ENCODE peak calls at places on chromosomes 6 and 20, in six cellular contexts. W is GM12878, M is K562, I is sigmoid colon, Q is esophagus muscularis mucosa, A is transverse colon. B is an unnamed sample.
A peak's percentile ranks its signal among the peaks of the same experiment; 100 is the strongest.

GRCh38 chr6:131061041-131061770 is 1.8 kb downstream of the EPB41L2 start:
- DNase-seq in M (no peak), Q (no peak), A (no peak), W (no peak), I (no peak), B (no peak)

GRCh38 chr20:59010995-59011873 is 4.2 kb upstream of the CTSZ start:
- DNase-seq in M (no peak), A (no peak), Q (no peak), I (peak; percentile 65), W (no peak), B (peak; percentile 91)

GRCh38 chr6:169545956-169546355 is 155.9 kb downstream of the WDR27 start:
- DNase-seq in I (no peak), Q (peak; percentile 26), W (no peak), M (no peak), A (no peak), B (no peak)

GRCh38 chr6:73675466-73676098 is 20.4 kb upstream of the CD109 start:
- DNase-seq in W (no peak), M (peak; percentile 75), I (peak; percentile 84), Q (peak; percentile 94), A (peak; percentile 77), B (peak; percentile 51)

GRCh38 chr20:20499469-20499868 is 131.6 kb downstream of the INSM1 start:
- DNase-seq in M (no peak), W (no peak), Q (no peak), A (no peak), I (no peak), B (no peak)

GRCh38 chr6:136284909-136285308 is 4.7 kb downstream of the BCLAF1 start:
- DNase-seq in A (no peak), Q (no peak), I (no peak), M (no peak), W (no peak), B (no peak)

GRCh38 chr6:31779908-31780307 is 2.8 kb upstream of the VWA7 start:
- DNase-seq in A (no peak), Q (no peak), I (no peak), M (no peak), W (no peak), B (no peak)

GRCh38 chr6:57040011-57040410 is 6.5 kb upstream of the KIAA1586 start:
- DNase-seq in A (no peak), M (no peak), W (no peak), Q (no peak), I (no peak), B (no peak)

GRCh38 chr6:27867051-27867940 is 44.9 kb downstream of the OR2B2 start:
- DNase-seq in M (peak; percentile 63), I (peak; percentile 73), W (peak; percentile 73), A (peak; percentile 84), Q (no peak), B (peak; percentile 78)

GRCh38 chr6:51678905-51679620 is 408.4 kb downstream of the PKHD1 start:
- DNase-seq in A (no peak), I (no peak), W (peak; percentile 19), Q (no peak), M (no peak), B (no peak)

GRCh38 chr6:67887419-67887746 is 747.7 kb upstream of the ADGRB3 start:
- DNase-seq in I (no peak), W (no peak), Q (no peak), A (no peak), M (no peak), B (no peak)

GRCh38 chr6:85404497-85405174 is 45.2 kb upstream of the NT5E start:
- DNase-seq in I (no peak), M (no peak), W (no peak), Q (no peak), A (peak; percentile 60), B (no peak)

GRCh38 chr6:10531513-10531912 is 10.4 kb downstream of the GCNT2 start:
- DNase-seq in A (no peak), Q (no peak), M (no peak), W (no peak), I (no peak), B (no peak)

GRCh38 chr20:11205769-11206362 is 532.1 kb upstream of the JAG1 start:
- DNase-seq in M (no peak), Q (no peak), I (no peak), A (no peak), W (no peak), B (no peak)

GRCh38 chr20:62534526-62535221 is 58.9 kb upstream of the GATA5 start:
- DNase-seq in I (no peak), A (no peak), M (no peak), Q (no peak), W (no peak), B (no peak)

GRCh38 chr20:62535282-62535811 is 59.6 kb upstream of the GATA5 start:
- DNase-seq in I (no peak), A (no peak), W (no peak), Q (no peak), M (no peak), B (no peak)

GRCh38 chr20:62535964-62536363 is 60.2 kb upstream of the GATA5 start:
- DNase-seq in A (no peak), Q (no peak), I (no peak), W (no peak), M (no peak), B (no peak)

GRCh38 chr20:62531046-62531838 is 55.4 kb upstream of the GATA5 start:
- DNase-seq in M (no peak), W (no peak), I (no peak), Q (no peak), A (no peak), B (no peak)

DNA sequence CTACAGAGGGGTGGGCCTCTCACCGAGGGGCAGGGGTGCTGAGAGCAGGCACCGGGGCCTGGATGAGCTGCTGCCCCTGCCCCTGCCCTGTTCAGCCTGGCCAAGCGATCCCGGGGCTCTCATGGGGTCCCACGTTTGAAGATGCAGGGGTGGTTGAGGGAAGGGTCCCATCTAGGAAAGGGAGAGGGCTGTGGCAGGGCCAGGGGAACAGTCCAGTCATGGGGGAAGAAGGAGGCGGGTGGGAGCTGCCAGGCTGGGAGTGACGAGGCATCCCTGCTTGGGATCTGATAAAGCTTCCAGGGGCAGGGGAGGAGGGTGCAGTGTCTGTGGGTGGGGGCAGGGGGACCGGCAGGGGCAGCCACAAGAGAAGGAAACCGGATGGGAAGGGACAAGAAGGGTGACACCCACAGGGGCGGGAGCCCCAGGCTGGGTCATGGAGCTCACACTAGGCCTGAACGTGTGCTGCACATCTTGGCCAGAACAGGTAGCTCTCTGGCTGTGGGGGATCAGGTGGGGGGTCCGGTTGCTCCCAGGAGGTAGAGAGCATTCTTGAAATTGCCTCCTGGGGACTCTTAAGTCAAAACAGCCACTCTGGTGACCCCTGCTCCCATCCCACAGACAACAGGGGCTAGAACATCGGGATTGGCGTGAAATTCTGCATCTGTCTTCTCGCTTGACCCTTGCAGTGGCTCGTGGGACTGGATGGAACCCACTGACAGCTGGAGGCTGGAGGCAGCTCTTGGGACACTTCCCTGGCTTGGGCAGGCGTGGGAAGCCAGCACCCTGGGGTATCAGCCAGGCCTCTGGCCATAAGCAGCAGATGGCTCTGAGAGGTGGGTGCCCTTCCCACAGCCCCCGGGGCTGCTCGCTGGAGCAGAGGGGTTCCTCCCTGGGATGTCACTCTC is 58.0 kb upstream of the GATA5 start:
- DNase-seq in W (no peak), M (peak; percentile 98), A (no peak), I (no peak), Q (no peak), B (no peak)
- TF ChIP-seq POLR2A in W (no peak), M (peak; percentile 52), A (no peak), I (no peak), Q (no peak), B (no peak)

GRCh38 chr6:161274488-161274858 is 612 bp upstream of the AGPAT4 start:
- DNase-seq in A (no peak), I (no peak), M (no peak), W (no peak), Q (no peak), B (no peak)

GRCh38 chr6:161272600-161273355 is 1.1 kb downstream of the AGPAT4 start:
- DNase-seq in M (no peak), A (no peak), Q (peak; percentile 14), W (no peak), I (peak; percentile 17), B (no peak)

GRCh38 chr6:161273356-161273751 is 507 bp downstream of the AGPAT4 start:
- DNase-seq in W (no peak), M (peak; percentile 37), A (no peak), Q (peak; percentile 91), I (peak; percentile 64), B (no peak)

GRCh38 chr6:161271343-161272019 is 2.4 kb downstream of the AGPAT4 start:
- DNase-seq in W (no peak), M (no peak), A (no peak), Q (peak; percentile 10), I (peak; percentile 32), B (no peak)

DNA sequence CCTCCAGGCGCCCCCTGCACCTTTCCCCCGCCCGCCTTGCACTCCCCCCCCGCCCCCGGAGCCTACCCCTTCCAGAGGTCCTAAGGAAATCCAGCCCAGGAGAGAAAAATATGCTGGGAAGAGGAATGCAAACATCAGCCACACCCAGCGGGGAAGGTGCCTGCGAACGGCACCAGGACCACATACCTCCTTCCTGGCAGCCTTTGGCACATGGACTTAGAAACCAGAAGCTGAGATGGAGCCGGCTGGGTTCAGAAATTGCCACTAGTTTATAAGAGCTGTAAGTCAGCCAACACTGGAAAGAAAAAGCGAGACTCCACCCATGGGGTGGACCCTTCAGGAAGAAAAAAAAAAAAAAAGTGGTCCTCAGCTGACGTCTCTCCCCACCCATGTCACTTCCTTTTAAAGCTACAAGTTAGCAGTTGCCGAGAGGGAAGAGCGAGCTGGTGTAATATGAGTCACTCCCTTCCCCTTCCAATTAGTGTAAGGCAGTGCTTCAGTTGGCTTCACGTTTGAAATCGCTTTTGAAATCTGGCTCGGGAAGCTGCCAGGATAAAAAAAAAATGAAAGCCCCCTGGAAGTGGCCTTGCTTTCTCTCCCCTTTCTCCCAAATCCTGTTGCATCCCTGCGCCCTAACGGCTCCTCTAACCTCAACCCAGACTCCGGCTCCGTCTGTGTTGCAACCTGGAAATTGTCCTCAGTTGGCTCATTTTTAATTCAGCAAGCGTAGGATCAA is at the start of gene AGPAT4:
- DNase-seq in M (peak; percentile 87), Q (peak; percentile 92), I (peak; percentile 90), A (peak; percentile 70), W (peak; percentile 62), B (peak; percentile 73)
- TF ChIP-seq POLR2AphosphoS5 in M (peak; percentile 77), Q (peak; percentile 72), I (peak; percentile 58), A (peak; percentile 66), W (peak; percentile 63), B (peak; percentile 29)

DNA sequence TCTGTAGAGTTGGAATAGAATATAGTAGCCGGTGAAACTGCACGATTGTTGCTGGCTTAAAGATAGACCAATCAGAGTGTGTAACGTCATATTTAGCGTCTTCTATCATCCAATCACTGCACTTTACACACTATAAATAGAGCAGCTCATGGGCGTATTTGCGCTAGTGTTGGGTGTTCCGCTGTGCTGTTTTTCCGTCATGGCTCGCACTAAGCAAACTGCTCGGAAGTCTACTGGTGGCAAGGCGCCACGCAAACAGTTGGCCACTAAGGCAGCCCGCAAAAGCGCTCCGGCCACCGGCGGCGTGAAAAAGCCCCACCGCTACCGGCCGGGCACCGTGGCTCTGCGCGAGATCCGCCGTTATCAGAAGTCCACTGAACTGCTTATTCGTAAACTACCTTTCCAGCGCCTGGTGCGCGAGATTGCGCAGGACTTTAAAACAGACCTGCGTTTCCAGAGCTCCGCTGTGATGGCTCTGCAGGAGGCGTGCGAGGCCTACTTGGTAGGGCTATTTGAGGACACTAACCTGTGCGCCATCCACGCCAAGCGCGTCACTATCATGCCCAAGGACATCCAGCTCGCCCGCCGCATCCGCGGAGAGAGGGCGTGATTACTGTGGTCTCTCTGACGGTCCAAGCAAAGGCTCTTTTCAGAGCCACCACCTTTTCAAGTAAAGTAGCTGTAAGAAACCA is 57.8 kb downstream of the TRIM38 start:
- DNase-seq in W (peak; percentile 93), Q (no peak), M (peak; percentile 65), A (peak; percentile 87), I (peak; percentile 94), B (peak; percentile 79)
- TF ChIP-seq POLR2A in W (peak; percentile 98), Q (peak; percentile 98), M (peak; percentile 98), A (peak; percentile 100), I (peak; percentile 99), B (peak; percentile 100)

GRCh38 chr6:129645371-129646139 is 64.4 kb downstream of the ARHGAP18 start:
- DNase-seq in A (no peak), M (no peak), Q (no peak), W (no peak), I (no peak), B (no peak)
- TF ChIP-seq POLR2AphosphoS5 in A (no peak), M (no peak), Q (no peak), W (no peak), I (no peak), B (no peak)